ENCODE peak calls at places on chromosomes 7 and 10, in nine cellular contexts. V is spleen, S is sigmoid colon, G is upper lobe of left lung, P is transverse colon, E is GM23338, F is suprapubic skin, Z is HepG2, O is vagina. T is an unnamed sample. For H3K4me1, the result is how much of the 10 kb centered on the place peaks cover.

GRCh38 chr7:133556070-133556469 is 303.2 kb downstream of the EXOC4 start:
- DNase-seq in V (no peak), S (no peak), G (no peak), P (no peak), E (no peak), F (no peak), Z (no peak), O (no peak), T (no peak)

GRCh38 chr10:12041766-12042408 is 722 bp downstream of the UPF2 start:
- DNase-seq in V (no peak), S (no peak), G (no peak), P (peak), E (peak), F (peak), Z (peak), O (no peak), T (peak)

GRCh38 chr7:75920431-75921161 is 5.6 kb downstream of the POR start:
- DNase-seq in V (no peak), S (no peak), G (no peak), P (peak), E (no peak), F (no peak), Z (peak), O (no peak), T (no peak)

GRCh38 chr10:21519327-21519933 is 6.1 kb downstream of the SKIDA1 start:
- DNase-seq in V (no peak), S (no peak), G (no peak), P (no peak), E (no peak), F (no peak), Z (no peak), O (no peak), T (no peak)

GRCh38 chr7:28700790-28701203 is 257.3 kb downstream of the TRIL start:
- DNase-seq in V (no peak), S (no peak), G (no peak), P (no peak), E (no peak), F (no peak), Z (no peak), O (no peak), T (no peak)

GRCh38 chr10:103982639-103983038 is 15.7 kb downstream of the SLK start:
- DNase-seq in V (no peak), S (no peak), G (no peak), P (no peak), E (peak), F (no peak), Z (peak), O (no peak), T (no peak)

GRCh38 chr10:32412499-32412853 is 33.5 kb upstream of the CCDC7 start:
- DNase-seq in V (no peak), S (no peak), G (no peak), P (no peak), E (no peak), F (no peak), Z (no peak), O (no peak), T (no peak)

GRCh38 chr7:40474790-40475680 is 340.2 kb downstream of the SUGCT start:
- DNase-seq in V (no peak), S (no peak), G (no peak), P (no peak), E (no peak), F (no peak), Z (no peak), O (no peak), T (no peak)

GRCh38 chr7:137882806-137883205 is 36.0 kb upstream of the DGKI start:
- DNase-seq in V (no peak), S (no peak), G (no peak), P (no peak), E (no peak), F (no peak), Z (no peak), O (no peak), T (no peak)

GRCh38 chr10:101565936-101566332 is 22.1 kb downstream of the POLL start:
- DNase-seq in V (no peak), S (peak), G (no peak), P (no peak), E (no peak), F (no peak), Z (no peak), O (no peak), T (no peak)

GRCh38 chr10:113381906-113382562 is 170.8 kb upstream of the HABP2 start:
- DNase-seq in V (no peak), S (no peak), G (no peak), P (no peak), E (no peak), F (no peak), Z (no peak), O (no peak), T (no peak)

GRCh38 chr7:40604601-40605438 is 470.0 kb downstream of the SUGCT start:
- DNase-seq in V (peak), S (peak), G (peak), P (peak), E (peak), F (no peak), Z (peak), O (no peak), T (no peak)

GRCh38 chr10:87837445-87837844 is 19.4 kb upstream of the ATAD1 start:
- DNase-seq in V (no peak), S (no peak), G (no peak), P (no peak), E (no peak), F (no peak), Z (no peak), O (no peak), T (no peak)

GRCh38 chr10:35167342-35167741 is 40.7 kb downstream of the CREM start:
- DNase-seq in V (no peak), S (no peak), G (no peak), P (no peak), E (no peak), F (no peak), Z (no peak), O (no peak), T (no peak)

GRCh38 chr10:606767-607544 is 82.5 kb downstream of the DIP2C start:
- DNase-seq in V (peak), S (peak), G (no peak), P (no peak), E (no peak), F (no peak), Z (no peak), O (no peak), T (no peak)

GRCh38 chr10:3785251-3785848 is 341 bp upstream of the KLF6 start:
- DNase-seq in V (peak), S (peak), G (peak), P (peak), E (peak), F (peak), Z (peak), O (peak), T (peak)

GRCh38 chr7:144063710-144064109 is 5.9 kb upstream of the OR2A25 start:
- DNase-seq in V (no peak), S (no peak), G (no peak), P (no peak), E (peak), F (no peak), Z (no peak), O (no peak), T (no peak)

GRCh38 chr10:24209946-24210491 is 1.1 kb downstream of the KIAA1217 start:
- DNase-seq in V (no peak), S (no peak), G (no peak), P (no peak), E (no peak), F (no peak), Z (peak), O (peak), T (peak)

GRCh38 chr10:110919971-110920881 is 822 bp downstream of the SHOC2 start:
- DNase-seq in V (no peak), S (peak), G (no peak), P (peak), E (peak), F (no peak), Z (no peak), O (peak), T (peak)

GRCh38 chr7:48139461-48139860 is 31.8 kb upstream of the ABCA13 start:
- DNase-seq in V (no peak), S (no peak), G (no peak), P (peak), E (peak), F (no peak), Z (peak), O (no peak), T (no peak)

GRCh38 chr10:36094091-36094490 is 452.0 kb upstream of the FZD8 start:
- DNase-seq in V (no peak), S (no peak), G (no peak), P (no peak), E (no peak), F (no peak), Z (no peak), O (no peak), T (no peak)

GRCh38 chr7:78261302-78261701 is 462.7 kb downstream of the PHTF2 start:
- DNase-seq in V (no peak), S (no peak), G (no peak), P (no peak), E (no peak), F (no peak), Z (no peak), O (no peak), T (no peak)

GRCh38 chr7:138345567-138345966 is 114.5 kb upstream of the TRIM24 start:
- DNase-seq in V (no peak), S (no peak), G (no peak), P (no peak), E (no peak), F (no peak), Z (no peak), O (no peak), T (no peak)

GRCh38 chr7:21345361-21345760 is 82.5 kb upstream of the SP4 start:
- DNase-seq in V (no peak), S (no peak), G (no peak), P (no peak), E (peak), F (no peak), Z (no peak), O (no peak), T (no peak)

GRCh38 chr7:2903686-2904162 is 59.6 kb upstream of the GNA12 start:
- DNase-seq in V (no peak), S (no peak), G (no peak), P (no peak), E (no peak), F (no peak), Z (peak), O (no peak), T (no peak)

GRCh38 chr10:59126992-59127391 is 49.5 kb upstream of the PHYHIPL start:
- DNase-seq in V (no peak), S (no peak), G (no peak), P (no peak), E (no peak), F (no peak), Z (peak), O (no peak), T (no peak)

GRCh38 chr10:17174626-17175025 is 26.8 kb downstream of the TRDMT1 start:
- DNase-seq in V (no peak), S (no peak), G (no peak), P (no peak), E (no peak), F (no peak), Z (no peak), O (no peak), T (no peak)

GRCh38 chr10:103598654-103599115 is 105.2 kb downstream of the NEURL1 start:
- DNase-seq in V (no peak), S (no peak), G (no peak), P (peak), E (peak), F (no peak), Z (peak), O (no peak), T (peak)

GRCh38 chr10:73968101-73968515 is 29.8 kb upstream of the VCL start:
- DNase-seq in V (no peak), S (no peak), G (no peak), P (no peak), E (peak), F (no peak), Z (no peak), O (peak), T (no peak)

GRCh38 chr10:1638889-1639418 is 98.4 kb downstream of the ADARB2 start:
- DNase-seq in V (no peak), S (no peak), G (no peak), P (no peak), E (no peak), F (no peak), Z (no peak), O (peak), T (no peak)

GRCh38 chr10:131199646-131200045 is 111.9 kb downstream of the TCERG1L start:
- DNase-seq in V (peak), S (peak), G (no peak), P (no peak), E (no peak), F (peak), Z (no peak), O (no peak), T (no peak)

GRCh38 chr10:112950714-112951348 is 784 bp downstream of the TCF7L2 start:
- DNase-seq in V (peak), S (peak), G (peak), P (peak), E (peak), F (no peak), Z (no peak), O (no peak), T (peak)

GRCh38 chr7:138226001-138226476 is 149.8 kb downstream of the AKR1D1 start:
- DNase-seq in V (no peak), S (no peak), G (no peak), P (no peak), E (no peak), F (no peak), Z (peak), O (no peak), T (no peak)

GRCh38 chr7:35251606-35252310 is 2.1 kb downstream of the TBX20 start:
- DNase-seq in V (no peak), S (no peak), G (no peak), P (no peak), E (peak), F (no peak), Z (no peak), O (no peak), T (no peak)

GRCh38 chr7:85237721-85238120 is 50.9 kb upstream of the SEMA3D start:
- DNase-seq in V (no peak), S (no peak), G (no peak), P (no peak), E (no peak), F (no peak), Z (no peak), O (no peak), T (no peak)

GRCh38 chr7:75971961-75972763 is 22.2 kb downstream of the TMEM120A start:
- DNase-seq in V (peak), S (peak), G (no peak), P (no peak), E (peak), F (peak), Z (no peak), O (no peak), T (no peak)

GRCh38 chr10:67788028-67788886 is 49.7 kb downstream of the DNAJC12 start:
- DNase-seq in V (peak), S (no peak), G (no peak), P (peak), E (peak), F (no peak), Z (peak), O (no peak), T (no peak)

GRCh38 chr10:132637477-132638129 is 100.0 kb downstream of the INPP5A start:
- DNase-seq in V (peak), S (peak), G (no peak), P (no peak), E (peak), F (peak), Z (peak), O (no peak), T (peak)

GRCh38 chr10:47286116-47286505 is 13.9 kb upstream of the GDF10 start:
- DNase-seq in V (no peak), S (peak), G (no peak), P (no peak), E (no peak), F (peak), Z (no peak), O (no peak), T (no peak)
- TF ChIP-seq POLR2AphosphoS5 in V (no peak), S (no peak), G (no peak), P (no peak), E (no peak), F (no peak), Z (no peak), O (no peak), T (no peak)

GRCh38 chr7:130941322-130942210 is 207.6 kb upstream of the KLF14 start:
- DNase-seq in V (peak), S (no peak), G (peak), P (peak), E (no peak), F (no peak), Z (peak), O (no peak), T (peak)

GRCh38 chr7:130944997-130945396 is 211.0 kb upstream of the KLF14 start:
- DNase-seq in V (no peak), S (no peak), G (no peak), P (no peak), E (no peak), F (no peak), Z (no peak), O (no peak), T (no peak)

GRCh38 chr7:130942211-130942964 is 208.4 kb upstream of the KLF14 start:
- DNase-seq in V (no peak), S (no peak), G (no peak), P (peak), E (no peak), F (no peak), Z (peak), O (no peak), T (peak)

GRCh38 chr7:130943981-130944380 is 210.0 kb upstream of the KLF14 start:
- DNase-seq in V (no peak), S (no peak), G (no peak), P (no peak), E (no peak), F (no peak), Z (no peak), O (no peak), T (no peak)

GRCh38 chr7:130943336-130943901 is 209.4 kb upstream of the KLF14 start:
- DNase-seq in V (no peak), S (no peak), G (no peak), P (no peak), E (no peak), F (no peak), Z (no peak), O (no peak), T (no peak)
- H3K4me1 ChIP-seq in V (under half), S (half or more), G (under half), P (under half), E (under half), F (half or more), Z (half or more), O (half or more), T (under half)

GRCh38 chr10:28902215-28902614 is 224.9 kb downstream of the BAMBI start:
- DNase-seq in V (no peak), S (no peak), G (no peak), P (no peak), E (no peak), F (no peak), Z (no peak), O (no peak), T (no peak)

GRCh38 chr10:28903063-28903462 is 225.7 kb downstream of the BAMBI start:
- DNase-seq in V (no peak), S (no peak), G (no peak), P (no peak), E (no peak), F (no peak), Z (no peak), O (no peak), T (no peak)

GRCh38 chr10:28903716-28904115 is 226.4 kb downstream of the BAMBI start:
- DNase-seq in V (no peak), S (no peak), G (no peak), P (no peak), E (no peak), F (no peak), Z (no peak), O (no peak), T (no peak)

GRCh38 chr10:28892818-28893547 is 215.7 kb downstream of the BAMBI start:
- DNase-seq in V (no peak), S (no peak), G (no peak), P (no peak), E (no peak), F (no peak), Z (no peak), O (no peak), T (no peak)

GRCh38 chr10:28897617-28898464 is 220.5 kb downstream of the BAMBI start:
- DNase-seq in V (no peak), S (no peak), G (no peak), P (no peak), E (no peak), F (no peak), Z (no peak), O (no peak), T (no peak)
- TF ChIP-seq POLR2AphosphoS5 in V (no peak), S (no peak), G (no peak), P (no peak), E (no peak), F (no peak), Z (no peak), O (no peak), T (no peak)

GRCh38 chr10:119670717-119671116 is 19.5 kb downstream of the BAG3 start:
- DNase-seq in V (no peak), S (no peak), G (no peak), P (no peak), E (no peak), F (no peak), Z (no peak), O (no peak), T (no peak)

GRCh38 chr10:119669975-119670640 is 18.9 kb downstream of the BAG3 start:
- DNase-seq in V (no peak), S (no peak), G (peak), P (no peak), E (no peak), F (no peak), Z (no peak), O (no peak), T (no peak)

GRCh38 chr10:119668461-119668860 is 17.3 kb downstream of the BAG3 start:
- DNase-seq in V (no peak), S (no peak), G (no peak), P (no peak), E (no peak), F (no peak), Z (no peak), O (no peak), T (no peak)

GRCh38 chr10:119667562-119668328 is 16.6 kb downstream of the BAG3 start:
- DNase-seq in V (no peak), S (peak), G (no peak), P (peak), E (no peak), F (no peak), Z (peak), O (no peak), T (peak)

DNA sequence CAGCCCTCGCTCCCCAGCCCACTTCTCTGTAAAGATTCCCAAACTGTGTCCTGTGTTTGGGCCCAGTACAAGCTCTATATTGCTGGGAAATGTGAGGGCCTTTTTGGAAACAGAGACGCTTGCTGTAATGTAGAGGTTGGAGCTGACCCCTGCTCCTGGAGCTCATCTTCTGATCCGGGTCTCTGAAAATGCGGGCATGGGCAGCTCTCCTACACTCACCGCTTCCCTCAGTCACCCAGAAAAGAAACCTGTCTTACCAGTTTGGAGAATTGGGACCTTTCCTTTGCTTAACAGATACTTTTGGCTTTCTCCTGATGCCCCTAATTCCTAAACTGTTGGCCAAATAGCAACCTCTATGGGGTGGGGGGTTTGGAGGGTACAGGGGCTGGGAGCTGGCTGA is 18.2 kb downstream of the BAG3 start:
- DNase-seq in V (no peak), S (no peak), G (no peak), P (no peak), E (no peak), F (no peak), Z (no peak), O (no peak), T (no peak)
- H3K4me1 ChIP-seq in V (under half), S (half or more), G (under half), P (under half), E (under half), F (under half), Z (under half), O (half or more), T (under half)

GRCh38 chr10:117002206-117002605 is 2.8 kb downstream of the SHTN1 start:
- DNase-seq in V (no peak), S (no peak), G (no peak), P (no peak), E (no peak), F (no peak), Z (no peak), O (no peak), T (no peak)

GRCh38 chr10:117001144-117001543 is 3.8 kb downstream of the SHTN1 start:
- DNase-seq in V (no peak), S (no peak), G (no peak), P (no peak), E (no peak), F (no peak), Z (no peak), O (no peak), T (no peak)

GRCh38 chr10:117004238-117004626 is 755 bp downstream of the SHTN1 start:
- DNase-seq in V (no peak), S (no peak), G (no peak), P (no peak), E (no peak), F (no peak), Z (no peak), O (no peak), T (no peak)

GRCh38 chr10:117004627-117005453 is at the start of gene SHTN1:
- DNase-seq in V (peak), S (peak), G (peak), P (peak), E (peak), F (peak), Z (peak), O (no peak), T (peak)

DNA sequence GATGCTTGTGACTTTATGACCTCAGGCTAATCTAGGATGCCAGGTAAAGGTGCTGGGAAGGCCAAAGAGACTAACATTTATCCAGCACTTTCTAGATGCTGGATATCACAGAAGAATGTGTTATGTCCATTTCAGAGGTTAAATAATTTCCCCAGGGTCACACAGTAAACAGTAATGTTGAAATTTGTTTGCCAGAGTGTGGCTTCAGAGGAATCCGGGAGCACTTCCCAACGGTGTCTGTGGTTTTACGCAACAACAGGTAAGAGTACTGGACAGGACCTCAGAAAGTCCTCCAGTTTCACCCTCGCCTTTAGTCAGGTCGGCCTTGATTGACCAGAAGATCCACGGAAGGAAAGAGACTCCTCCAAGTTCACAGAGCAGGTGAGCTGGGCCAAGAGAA is 1.7 kb downstream of the SHTN1 start:
- DNase-seq in V (no peak), S (no peak), G (no peak), P (no peak), E (no peak), F (no peak), Z (peak), O (no peak), T (no peak)
- TF ChIP-seq POLR2AphosphoS5 in V (no peak), S (no peak), G (no peak), P (no peak), E (no peak), F (no peak), Z (no peak), O (no peak), T (no peak)